ENCODE peak calls at places on chromosome 18, in nine cellular contexts. Z is CD4-positive, alpha-beta memory T cell; H is astrocyte; M is coronary artery; D is neural progenitor cell; U is CD8-positive, alpha-beta memory T cell; G is GM23248; N is HCT116; Q is transverse colon. V is an unnamed sample.

GRCh38 chr18:3217930-3218647 is 1.7 kb downstream of the MYOM1 start:
- DNase-seq in Z (no peak), H (no peak), M (no peak), D (no peak), U (no peak), G (peak), N (no peak), Q (peak), V (no peak)

GRCh38 chr18:13218376-13219011 is at the start of gene LDLRAD4:
- DNase-seq in Z (peak), H (no peak), M (peak), D (peak), U (peak), G (peak), N (no peak), Q (peak), V (no peak)

GRCh38 chr18:46156124-46156745 is 52.0 kb downstream of the HAUS1 start:
- DNase-seq in Z (peak), H (no peak), M (no peak), D (no peak), U (no peak), G (no peak), N (no peak), Q (no peak), V (no peak)

GRCh38 chr18:57780318-57781127 is 22.6 kb downstream of the ATP8B1 start:
- DNase-seq in Z (no peak), H (peak), M (no peak), D (no peak), U (no peak), G (peak), N (no peak), Q (no peak), V (peak)

GRCh38 chr18:78554944-78555608 is 424.5 kb upstream of the SALL3 start:
- DNase-seq in Z (no peak), H (no peak), M (no peak), D (no peak), U (no peak), G (no peak), N (no peak), Q (no peak), V (no peak)

GRCh38 chr18:38368246-38368645 is 802.6 kb upstream of the CELF4 start:
- DNase-seq in Z (no peak), H (no peak), M (no peak), D (no peak), U (no peak), G (no peak), N (no peak), Q (no peak), V (peak)

GRCh38 chr18:49728542-49728941 is 84.8 kb downstream of the ACAA2 start:
- DNase-seq in Z (no peak), H (no peak), M (no peak), D (peak), U (no peak), G (peak), N (peak), Q (peak), V (peak)

GRCh38 chr18:7370375-7370774 is 139.5 kb downstream of the LRRC30 start:
- DNase-seq in Z (no peak), H (no peak), M (no peak), D (no peak), U (no peak), G (no peak), N (no peak), Q (no peak), V (no peak)

GRCh38 chr18:61554117-61554776 is 221.0 kb downstream of the CDH20 start:
- DNase-seq in Z (no peak), H (no peak), M (no peak), D (no peak), U (peak), G (no peak), N (no peak), Q (no peak), V (no peak)

GRCh38 chr18:60469396-60469795 is 96.8 kb upstream of the MC4R start:
- DNase-seq in Z (no peak), H (no peak), M (no peak), D (no peak), U (no peak), G (peak), N (no peak), Q (no peak), V (no peak)

GRCh38 chr18:62848946-62849345 is 133.6 kb downstream of the PHLPP1 start:
- DNase-seq in Z (no peak), H (peak), M (no peak), D (no peak), U (no peak), G (peak), N (no peak), Q (no peak), V (no peak)

GRCh38 chr18:58195278-58195721 is 151.3 kb downstream of the NEDD4L start:
- DNase-seq in Z (peak), H (no peak), M (no peak), D (peak), U (no peak), G (no peak), N (no peak), Q (peak), V (peak)

GRCh38 chr18:2442726-2443275 is 128.5 kb downstream of the METTL4 start:
- DNase-seq in Z (no peak), H (peak), M (no peak), D (no peak), U (no peak), G (peak), N (no peak), Q (no peak), V (peak)

GRCh38 chr18:68454511-68455228 is 260.2 kb downstream of the TMX3 start:
- DNase-seq in Z (no peak), H (peak), M (no peak), D (no peak), U (no peak), G (peak), N (no peak), Q (no peak), V (peak)

GRCh38 chr18:7684966-7685365 is 117.8 kb downstream of the PTPRM start:
- DNase-seq in Z (no peak), H (no peak), M (no peak), D (no peak), U (no peak), G (no peak), N (no peak), Q (no peak), V (peak)

GRCh38 chr18:52070295-52070756 is 269.7 kb upstream of the DCC start:
- DNase-seq in Z (no peak), H (no peak), M (no peak), D (no peak), U (no peak), G (no peak), N (no peak), Q (peak), V (no peak)

GRCh38 chr18:67651438-67651837 is 134.9 kb upstream of the DSEL start:
- DNase-seq in Z (no peak), H (no peak), M (no peak), D (no peak), U (no peak), G (peak), N (no peak), Q (no peak), V (no peak)

GRCh38 chr18:3683483-3683882 is 233.5 kb downstream of the TGIF1 start:
- DNase-seq in Z (no peak), H (no peak), M (no peak), D (no peak), U (no peak), G (peak), N (no peak), Q (no peak), V (no peak)

GRCh38 chr18:68713791-68714190 is 1.1 kb downstream of the TMX3 start:
- DNase-seq in Z (no peak), H (no peak), M (no peak), D (no peak), U (no peak), G (peak), N (no peak), Q (no peak), V (peak)

GRCh38 chr18:28855989-28856388 is 679.1 kb upstream of the CDH2 start:
- DNase-seq in Z (no peak), H (no peak), M (no peak), D (no peak), U (no peak), G (no peak), N (no peak), Q (no peak), V (peak)

GRCh38 chr18:54222922-54223567 is 1.4 kb downstream of the MBD2 start:
- DNase-seq in Z (peak), H (no peak), M (no peak), D (peak), U (peak), G (no peak), N (peak), Q (no peak), V (no peak)

GRCh38 chr18:26549103-26549485 is 741 bp upstream of the KCTD1 start:
- DNase-seq in Z (no peak), H (peak), M (peak), D (no peak), U (no peak), G (peak), N (no peak), Q (peak), V (peak)

GRCh38 chr18:37612519-37612918 is 46.9 kb upstream of the CELF4 start:
- DNase-seq in Z (no peak), H (no peak), M (no peak), D (no peak), U (no peak), G (no peak), N (no peak), Q (no peak), V (no peak)

GRCh38 chr18:45978084-45978483 is 11.0 kb upstream of the EPG5 start:
- DNase-seq in Z (no peak), H (no peak), M (no peak), D (no peak), U (no peak), G (no peak), N (no peak), Q (no peak), V (peak)

GRCh38 chr18:10286580-10287150 is 167.8 kb upstream of the APCDD1 start:
- DNase-seq in Z (no peak), H (no peak), M (no peak), D (no peak), U (no peak), G (no peak), N (no peak), Q (no peak), V (no peak)

GRCh38 chr18:31819106-31819924 is 58.6 kb upstream of the SLC25A52 start:
- DNase-seq in Z (no peak), H (peak), M (no peak), D (peak), U (peak), G (peak), N (peak), Q (no peak), V (peak)

GRCh38 chr18:32469691-32470131 is 971 bp downstream of the GAREM1 start:
- DNase-seq in Z (no peak), H (peak), M (no peak), D (peak), U (no peak), G (peak), N (no peak), Q (no peak), V (peak)

GRCh38 chr18:68676913-68677312 is 38.0 kb downstream of the TMX3 start:
- DNase-seq in Z (no peak), H (no peak), M (no peak), D (no peak), U (no peak), G (peak), N (no peak), Q (no peak), V (no peak)

GRCh38 chr18:74082476-74083070 is 65.1 kb downstream of the FBXO15 start:
- DNase-seq in Z (peak), H (peak), M (no peak), D (peak), U (peak), G (peak), N (peak), Q (peak), V (peak)

GRCh38 chr18:74196220-74197119 is 48.1 kb downstream of the TIMM21 start:
- DNase-seq in Z (peak), H (peak), M (no peak), D (peak), U (peak), G (peak), N (peak), Q (peak), V (peak)

GRCh38 chr18:29160123-29160522 is 983.2 kb upstream of the CDH2 start:
- DNase-seq in Z (no peak), H (no peak), M (no peak), D (no peak), U (no peak), G (no peak), N (no peak), Q (no peak), V (no peak)

GRCh38 chr18:39946623-39947061 is 2008.4 kb upstream of the PIK3C3 start:
- DNase-seq in Z (no peak), H (peak), M (no peak), D (no peak), U (no peak), G (peak), N (peak), Q (no peak), V (peak)

GRCh38 chr18:30376515-30376914 is 666.0 kb downstream of the DSC3 start:
- DNase-seq in Z (no peak), H (no peak), M (no peak), D (peak), U (no peak), G (no peak), N (peak), Q (no peak), V (no peak)

GRCh38 chr18:79939096-79939495 is 12.4 kb downstream of the SLC66A2 start:
- DNase-seq in Z (no peak), H (no peak), M (no peak), D (no peak), U (no peak), G (no peak), N (no peak), Q (peak), V (no peak)
- H3K27ac ChIP-seq in Z (no peak), H (no peak), M (no peak), D (no peak), U (no peak), G (no peak), N (no peak), Q (no peak), V (no peak)

DNA sequence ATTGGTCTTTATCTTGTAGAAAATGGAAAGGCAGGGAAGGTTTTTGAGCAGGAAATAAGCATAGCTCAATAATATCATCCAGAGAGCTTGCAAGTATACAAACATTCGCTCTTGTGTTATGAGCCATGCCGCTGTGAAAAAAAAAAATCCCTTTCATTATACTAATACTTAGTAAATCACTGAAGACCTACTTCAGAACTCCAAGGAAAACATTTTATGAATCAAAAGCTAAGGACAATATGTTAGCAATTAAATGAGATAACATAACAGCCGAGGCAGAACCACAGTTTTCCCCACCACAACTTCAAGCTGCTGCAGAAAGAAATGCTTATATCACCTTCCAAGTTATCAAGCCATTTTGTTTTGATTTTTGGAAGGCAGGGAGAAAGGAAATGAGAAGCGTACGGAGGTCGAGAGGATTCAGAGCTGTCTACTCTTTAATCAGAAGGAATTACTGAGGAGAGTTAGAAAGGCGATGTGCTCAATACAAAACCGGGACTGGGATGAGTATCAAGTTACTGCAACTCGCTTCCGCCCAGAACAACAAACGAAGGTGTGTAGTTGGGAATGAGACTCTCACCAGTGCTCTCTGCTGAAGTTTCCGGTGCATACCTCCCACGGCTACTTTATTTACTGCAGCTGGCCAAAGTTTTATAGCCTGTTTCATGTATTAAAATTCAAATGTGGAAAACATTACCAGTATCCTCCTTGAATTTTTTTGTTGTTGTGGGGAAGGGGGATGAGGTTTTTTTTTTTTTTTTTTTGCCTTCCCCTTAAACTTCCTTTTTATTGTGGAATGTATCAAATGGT is 292.1 kb upstream of the CCDC68 start:
- DNase-seq in Z (no peak), H (peak), M (no peak), D (peak), U (no peak), G (peak), N (no peak), Q (no peak), V (no peak)
- H3K27ac ChIP-seq in Z (no peak), H (peak), M (no peak), D (no peak), U (no peak), G (peak), N (no peak), Q (peak), V (no peak)

DNA sequence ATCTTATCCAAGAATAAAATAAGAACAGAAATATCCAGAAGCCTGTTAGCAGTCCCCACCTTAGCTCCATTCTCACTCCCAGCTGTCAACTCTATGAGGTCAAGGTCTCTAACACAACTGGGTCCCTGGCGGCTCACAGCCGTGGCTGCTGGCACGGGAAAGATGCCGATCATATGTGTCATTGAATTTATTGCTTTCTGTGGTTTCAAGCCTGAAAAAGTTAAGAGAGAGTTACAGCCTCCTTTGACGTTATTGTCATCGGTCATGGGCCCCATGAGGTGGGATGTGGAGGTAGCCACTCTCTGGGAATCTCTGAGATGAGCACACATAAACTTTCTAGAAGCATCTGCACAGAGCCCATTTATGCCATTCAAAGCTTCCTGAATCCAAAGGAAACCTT is 28.7 kb upstream of the CABLES1 start:
- DNase-seq in Z (no peak), H (peak), M (no peak), D (no peak), U (no peak), G (peak), N (peak), Q (peak), V (peak)
- H3K27ac ChIP-seq in Z (no peak), H (peak), M (peak), D (no peak), U (no peak), G (peak), N (peak), Q (peak), V (peak)

GRCh38 chr18:35179906-35180305 is 60.9 kb upstream of the ZNF397 start:
- DNase-seq in Z (no peak), H (no peak), M (no peak), D (no peak), U (no peak), G (no peak), N (no peak), Q (no peak), V (no peak)

GRCh38 chr18:35176925-35177324 is 63.9 kb upstream of the ZNF397 start:
- DNase-seq in Z (no peak), H (no peak), M (no peak), D (no peak), U (no peak), G (no peak), N (no peak), Q (no peak), V (no peak)

GRCh38 chr18:35182151-35182550 is 58.7 kb upstream of the ZNF397 start:
- DNase-seq in Z (no peak), H (no peak), M (no peak), D (no peak), U (no peak), G (no peak), N (no peak), Q (no peak), V (no peak)

GRCh38 chr18:35174093-35174731 is 66.6 kb upstream of the ZNF397 start:
- DNase-seq in Z (no peak), H (no peak), M (no peak), D (no peak), U (no peak), G (no peak), N (no peak), Q (no peak), V (no peak)

GRCh38 chr18:35178260-35178659 is 62.6 kb upstream of the ZNF397 start:
- DNase-seq in Z (no peak), H (peak), M (no peak), D (no peak), U (no peak), G (peak), N (no peak), Q (no peak), V (peak)
- H3K27ac ChIP-seq in Z (no peak), H (no peak), M (no peak), D (no peak), U (no peak), G (no peak), N (no peak), Q (no peak), V (no peak)

GRCh38 chr18:48036641-48037421 is 106.4 kb upstream of the SMAD2 start:
- DNase-seq in Z (no peak), H (no peak), M (peak), D (no peak), U (no peak), G (peak), N (no peak), Q (no peak), V (no peak)
- H3K27ac ChIP-seq in Z (no peak), H (no peak), M (no peak), D (no peak), U (no peak), G (no peak), N (no peak), Q (no peak), V (no peak)

V was measured in mammary epithelial cell.